ENCODE peak calls at places on chromosomes 5 and 9, in eight cellular contexts. K is sigmoid colon, A is IMR-90, E is ovary, D is stomach, C is breast epithelium, P is spleen, X is NB4. T is an unnamed sample.

GRCh38 chr5:10507575-10508024 is 56.3 kb upstream of the ANKRD33B start:
- DNase-seq in D (no peak), A (peak), C (no peak), P (no peak), E (no peak), K (no peak), X (no peak), T (no peak)

GRCh38 chr9:74322661-74323314 is 174.3 kb upstream of the RORB start:
- DNase-seq in E (no peak), C (no peak), X (no peak), P (no peak), K (no peak), D (no peak), A (no peak), T (no peak)

GRCh38 chr9:78973906-78974305 is 597.9 kb upstream of the TLE4 start:
- DNase-seq in X (no peak), E (no peak), A (peak), P (no peak), D (no peak), C (no peak), K (no peak), T (peak)

GRCh38 chr5:132500931-132501628 is 10.5 kb upstream of the IRF1 start:
- DNase-seq in A (peak), X (peak), E (no peak), C (no peak), P (peak), K (peak), D (peak), T (no peak)

GRCh38 chr5:96432245-96433065 is 593 bp downstream of the PCSK1 start:
- DNase-seq in K (no peak), X (no peak), P (no peak), D (no peak), A (no peak), E (no peak), C (no peak), T (peak)

GRCh38 chr9:74556685-74557084 is 59.5 kb downstream of the RORB start:
- DNase-seq in K (no peak), D (no peak), P (no peak), C (no peak), E (no peak), A (no peak), X (no peak), T (no peak)

GRCh38 chr5:83750759-83751158 is 30.1 kb upstream of the HAPLN1 start:
- DNase-seq in C (no peak), P (no peak), K (no peak), A (no peak), D (no peak), X (no peak), E (no peak), T (no peak)

GRCh38 chr9:35749515-35750255 is 598 bp downstream of the RGP1 start:
- DNase-seq in A (no peak), K (no peak), P (peak), C (no peak), E (no peak), D (peak), X (no peak), T (no peak)

GRCh38 chr5:174311531-174312269 is 266.2 kb downstream of the NSG2 start:
- DNase-seq in E (peak), C (peak), X (peak), A (peak), K (no peak), D (peak), P (peak), T (peak)

GRCh38 chr5:125083932-125084331 is 337.5 kb upstream of the ZNF608 start:
- DNase-seq in C (no peak), K (no peak), A (peak), E (no peak), X (no peak), D (no peak), P (no peak), T (no peak)

GRCh38 chr5:83467315-83468044 is 4.1 kb upstream of the VCAN start:
- DNase-seq in X (no peak), A (peak), K (peak), C (no peak), P (no peak), D (no peak), E (no peak), T (no peak)

GRCh38 chr5:56909294-56910122 is at the start of gene SETD9:
- DNase-seq in X (peak), A (peak), E (peak), C (peak), P (peak), D (peak), K (peak), T (peak)

GRCh38 chr5:56908942-56909293 is 478 bp upstream of the SETD9 start:
- DNase-seq in X (no peak), C (peak), D (no peak), P (no peak), K (no peak), A (no peak), E (no peak), T (peak)

GRCh38 chr5:56913766-56914165 is 4.4 kb downstream of the SETD9 start:
- DNase-seq in X (no peak), K (no peak), E (no peak), P (no peak), A (no peak), D (no peak), C (no peak), T (no peak)

GRCh38 chr5:56914678-56915077 is 5.3 kb downstream of the SETD9 start:
- DNase-seq in C (no peak), A (no peak), X (no peak), D (no peak), K (no peak), E (no peak), P (no peak), T (no peak)

GRCh38 chr5:56910123-56910951 is 941 bp downstream of the SETD9 start:
- DNase-seq in C (peak), E (no peak), P (peak), A (no peak), K (peak), X (peak), D (peak), T (no peak)
- TF ChIP-seq POLR2A in C (no peak), E (peak), P (no peak), A (no peak), K (no peak), X (no peak), D (peak), T (no peak)

DNA sequence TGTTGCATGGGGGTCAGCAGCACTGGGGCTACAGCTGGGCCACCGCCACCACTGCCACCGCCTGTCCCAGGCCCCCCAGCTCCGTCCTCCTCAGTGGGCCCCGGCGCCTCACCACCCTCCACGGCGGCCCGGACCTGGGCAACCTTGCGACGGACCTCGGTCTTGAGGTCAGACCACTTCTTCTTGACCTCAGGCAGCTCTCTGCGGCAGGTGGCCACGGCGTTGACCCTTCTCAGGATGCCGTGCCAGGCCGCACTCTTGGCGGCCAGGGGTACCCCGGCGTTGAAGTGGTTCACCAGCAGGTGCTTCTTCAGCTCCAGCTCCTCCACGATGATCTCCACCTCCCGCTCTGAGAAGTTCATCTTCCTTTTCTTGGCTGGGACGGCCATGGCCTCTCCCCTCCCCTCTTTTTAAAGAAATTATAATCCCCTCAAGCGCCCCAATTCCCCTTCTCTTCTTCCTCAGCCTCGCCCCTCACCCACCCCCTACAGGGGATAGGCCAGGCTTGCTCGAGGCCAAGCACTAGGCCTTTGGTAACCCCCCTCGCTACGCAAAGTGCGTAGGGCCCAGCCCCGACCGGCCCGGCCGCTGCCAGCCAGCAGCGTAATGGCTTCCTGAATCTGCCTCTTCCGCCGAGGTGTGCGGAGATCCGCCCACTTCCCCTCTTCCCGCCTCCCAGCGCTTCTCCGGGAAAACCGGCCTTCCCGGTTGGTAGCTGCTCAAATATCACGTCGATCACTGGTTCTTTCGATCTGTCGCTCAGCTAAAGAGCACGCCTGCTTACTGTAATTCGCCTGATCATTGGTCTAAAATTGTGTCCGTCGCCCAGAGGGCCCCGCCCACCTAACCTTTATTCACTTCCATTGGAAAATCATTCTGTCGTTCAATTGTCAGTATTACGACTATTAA is at the start of gene NAIF1:
- DNase-seq in K (peak), X (peak), P (peak), E (peak), A (peak), C (peak), D (peak), T (peak)
- TF ChIP-seq POLR2A in K (no peak), X (peak), P (no peak), E (peak), A (no peak), C (peak), D (no peak), T (peak)

DNA sequence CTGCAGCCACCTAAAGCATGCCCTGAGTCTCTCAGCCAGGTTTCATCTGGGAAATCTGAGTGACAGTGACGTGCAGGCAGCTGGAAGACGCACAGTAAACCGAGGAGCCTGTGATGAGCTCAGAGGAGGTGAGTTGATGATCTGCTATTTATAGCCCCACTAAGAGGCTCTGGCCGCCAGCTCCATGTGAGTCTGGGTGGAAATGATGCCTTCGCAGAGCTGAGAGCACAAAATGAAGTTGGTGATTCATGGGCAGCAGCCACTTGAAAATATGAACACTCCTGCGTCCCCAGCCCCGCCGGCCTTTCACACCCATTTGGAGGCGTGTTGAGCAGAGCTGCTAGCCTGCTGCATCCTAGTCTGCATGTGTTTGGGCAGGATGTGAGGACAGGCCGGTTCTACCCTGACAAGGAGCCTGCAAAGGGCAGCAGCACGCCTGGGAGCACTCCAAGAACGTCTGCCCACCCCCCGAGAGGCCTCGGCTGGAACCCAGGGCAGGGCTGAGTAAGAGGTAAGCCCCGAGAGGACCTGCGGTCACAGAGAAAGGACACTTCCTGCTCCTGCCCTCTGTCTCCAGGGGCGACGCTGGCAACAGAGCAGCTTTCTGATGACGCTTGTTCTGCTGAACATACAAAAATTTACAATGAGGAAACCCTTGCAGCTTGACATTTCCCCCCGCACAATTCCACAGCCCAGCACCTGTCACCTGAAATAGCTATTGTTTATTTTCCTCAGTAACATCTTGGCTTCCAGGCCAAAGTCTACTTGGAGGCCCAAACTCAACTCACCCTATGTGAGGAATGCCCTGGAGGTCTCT is 25.1 kb upstream of the CDKN2AIPNL start:
- DNase-seq in A (peak), X (peak), D (peak), E (no peak), P (peak), K (peak), C (peak), T (peak)
- TF ChIP-seq POLR2A in A (peak), X (no peak), D (no peak), E (no peak), P (no peak), K (no peak), C (no peak), T (no peak)

GRCh38 chr5:76690704-76691469 is 25.0 kb upstream of the F2R start:
- DNase-seq in P (no peak), E (no peak), X (no peak), K (no peak), C (no peak), D (no peak), A (peak), T (no peak)

GRCh38 chr5:76690027-76690679 is 25.8 kb upstream of the F2R start:
- DNase-seq in E (no peak), D (no peak), A (no peak), C (no peak), X (no peak), P (no peak), K (no peak), T (no peak)

GRCh38 chr5:76689321-76690026 is 26.5 kb upstream of the F2R start:
- DNase-seq in P (no peak), X (no peak), E (no peak), D (no peak), C (no peak), K (no peak), A (peak), T (peak)

GRCh38 chr5:76691470-76692273 is 24.3 kb upstream of the F2R start:
- DNase-seq in E (no peak), P (no peak), X (no peak), A (peak), C (no peak), D (no peak), K (no peak), T (no peak)

GRCh38 chr5:76688836-76689235 is 27.1 kb upstream of the F2R start:
- DNase-seq in K (no peak), E (no peak), P (no peak), C (no peak), X (no peak), A (peak), D (no peak), T (no peak)
- TF ChIP-seq POLR2A in K (no peak), E (no peak), P (no peak), C (no peak), X (no peak), A (no peak), D (no peak), T (no peak)

DNA sequence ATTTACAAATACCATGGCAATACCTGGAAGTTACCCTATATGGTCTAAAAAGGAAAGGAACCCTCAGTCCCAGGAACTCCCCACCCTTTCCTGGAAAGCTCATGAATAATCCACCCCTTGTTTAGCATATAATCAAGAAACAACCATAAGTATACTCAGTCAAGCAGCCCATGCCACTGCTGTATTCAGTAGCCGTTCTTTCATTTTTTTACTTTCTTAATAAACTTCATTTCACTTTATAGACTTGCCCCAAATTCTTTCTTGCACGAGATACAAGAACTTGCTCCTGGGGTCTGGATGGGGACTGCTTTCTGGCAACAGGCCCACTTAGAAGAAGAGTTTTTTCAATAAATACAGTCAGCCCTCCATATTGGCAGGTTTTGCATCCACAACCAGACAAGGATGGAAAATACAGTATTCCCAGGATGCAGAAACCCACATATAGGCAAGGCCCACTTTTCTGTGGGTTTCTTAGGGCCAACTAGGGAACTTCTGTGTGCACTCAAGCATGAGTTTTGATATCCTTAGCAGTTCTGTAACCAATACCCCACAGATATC is 2.8 kb upstream of the TBCA start:
- DNase-seq in A (no peak), E (no peak), P (no peak), K (no peak), X (no peak), D (no peak), C (no peak), T (no peak)
- TF ChIP-seq POLR2A in A (no peak), E (no peak), P (no peak), K (no peak), X (no peak), D (no peak), C (no peak), T (no peak)

DNA sequence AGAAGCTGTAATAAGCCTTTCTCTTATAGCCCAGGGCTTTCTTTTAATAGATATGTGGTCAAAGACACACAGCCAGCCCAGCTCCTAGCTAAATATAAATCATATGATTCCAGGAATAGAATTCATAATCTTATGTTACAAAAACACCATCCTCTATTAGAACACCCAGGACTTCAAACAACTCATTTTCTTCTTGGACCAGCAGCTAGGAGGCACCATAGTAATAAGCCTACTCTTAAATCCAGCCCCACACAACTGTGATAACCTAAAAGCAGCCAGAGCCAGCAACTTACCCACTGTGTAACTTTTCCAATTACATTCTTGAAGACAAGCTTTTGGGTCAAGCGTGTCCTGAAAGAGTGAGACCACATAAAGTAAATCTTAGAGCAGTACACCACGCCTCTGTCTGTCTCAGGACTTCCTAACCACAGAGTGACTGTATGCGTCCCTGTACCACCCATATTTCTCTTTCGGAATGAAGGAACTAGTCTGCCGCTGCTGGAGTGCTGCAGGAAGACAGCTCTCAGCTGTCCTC is 223.8 kb downstream of the TLE1 start:
- DNase-seq in X (no peak), K (no peak), D (no peak), P (no peak), E (no peak), C (no peak), A (peak), T (no peak)
- TF ChIP-seq POLR2A in X (no peak), K (no peak), D (no peak), P (no peak), E (no peak), C (no peak), A (no peak), T (no peak)

GRCh38 chr5:98099448-98100105 is 673.9 kb upstream of the RGMB start:
- DNase-seq in X (no peak), C (no peak), E (no peak), A (peak), P (no peak), D (no peak), K (no peak), T (no peak)
- TF ChIP-seq POLR2A in X (no peak), C (no peak), E (no peak), A (no peak), P (no peak), D (no peak), K (no peak), T (no peak)

DNA sequence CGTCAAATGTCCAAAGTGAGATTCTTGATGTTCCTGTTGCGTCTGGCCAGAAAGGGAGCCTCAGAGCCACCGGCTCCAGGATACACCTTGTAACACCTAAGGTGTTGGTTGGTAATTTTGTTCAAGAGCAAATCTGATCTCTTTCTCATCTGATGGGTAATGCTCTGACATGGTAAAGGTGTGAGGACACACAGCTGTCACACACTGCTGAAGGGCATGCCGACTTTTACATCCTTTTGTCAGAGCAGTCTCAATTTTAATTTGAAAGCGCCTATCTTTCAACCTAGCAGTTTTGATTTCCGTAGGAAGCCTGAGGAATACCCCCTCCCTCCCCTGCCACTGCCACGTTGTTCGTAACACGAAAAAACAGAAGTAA is 57.5 kb downstream of the TSTD2 start:
- DNase-seq in K (no peak), D (no peak), C (no peak), A (no peak), E (no peak), X (no peak), P (peak), T (no peak)
- TF ChIP-seq POLR2A in K (no peak), D (no peak), C (no peak), A (no peak), E (no peak), X (no peak), P (no peak), T (no peak)